ENCODE peak calls at places on chromosomes 2 and 18, in five cellular contexts. T is transverse colon, Z is OCI-LY7, I is astrocyte of the spinal cord, X is H9. B is an unnamed sample.

GRCh38 chr2:119246884-119247843 is 23.5 kb downstream of the STEAP3 start:
- DNase-seq in T (no peak), Z (peak; percentile 6), I (no peak), X (no peak), B (no peak)

GRCh38 chr2:233063976-233064411 is 3.9 kb downstream of the INPP5D start:
- DNase-seq in T (no peak), Z (no peak), I (no peak), X (no peak), B (no peak)

GRCh38 chr2:26164641-26165211 is 8.2 kb upstream of the GAREM2 start:
- DNase-seq in T (no peak), Z (no peak), I (no peak), X (no peak), B (no peak)

GRCh38 chr2:72694715-72695496 is 130.9 kb downstream of the EXOC6B start:
- DNase-seq in T (peak; percentile 40), Z (no peak), I (peak; percentile 46), X (no peak), B (peak; percentile 62)

GRCh38 chr2:222358876-222359275 is 60.1 kb upstream of the PAX3 start:
- DNase-seq in T (no peak), Z (no peak), I (peak; percentile 48), X (no peak), B (peak; percentile 92)

GRCh38 chr18:73563345-73563744 is 584.3 kb downstream of the FBXO15 start:
- DNase-seq in T (no peak), Z (no peak), I (peak; percentile 54), X (no peak), B (peak; percentile 61)

GRCh38 chr2:191247381-191248057 is 2.3 kb downstream of the MYO1B start:
- DNase-seq in T (no peak), Z (no peak), I (peak; percentile 89), X (no peak), B (peak; percentile 94)

GRCh38 chr2:210663574-210663973 is 107.2 kb downstream of the CPS1 start:
- DNase-seq in T (no peak), Z (no peak), I (peak; percentile 35), X (no peak), B (peak; percentile 60)

GRCh38 chr18:60053747-60054304 is 154.0 kb downstream of the PMAIP1 start:
- DNase-seq in T (no peak), Z (no peak), I (peak; percentile 93), X (peak; percentile 35), B (peak; percentile 85)

GRCh38 chr2:182031956-182032355 is 46.3 kb downstream of the PPP1R1C start:
- DNase-seq in T (no peak), Z (no peak), I (no peak), X (no peak), B (no peak)

GRCh38 chr18:62300359-62300963 is 24.6 kb upstream of the TNFRSF11A start:
- DNase-seq in T (no peak), Z (no peak), I (no peak), X (no peak), B (no peak)

DNA sequence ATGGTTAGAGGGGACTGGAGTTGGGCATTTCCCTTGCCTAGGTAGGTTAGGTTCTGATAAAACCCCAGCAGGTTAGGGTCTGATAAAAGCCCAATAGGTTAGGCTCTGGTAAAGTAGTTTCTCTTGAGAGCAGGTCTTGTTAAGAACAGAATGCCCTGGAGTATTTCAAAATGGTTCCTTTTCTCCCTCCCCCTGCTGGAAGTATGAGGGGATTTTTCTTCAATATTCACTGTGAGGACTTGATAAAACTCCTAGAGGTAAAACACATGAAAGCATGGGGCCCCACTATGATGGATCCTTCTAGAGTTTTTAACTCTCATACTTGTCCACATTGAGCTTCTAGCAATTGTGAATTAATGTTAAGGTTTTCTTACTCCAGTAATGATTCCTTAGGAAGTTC is 27.6 kb downstream of the ANKAR start:
- DNase-seq in T (no peak), Z (peak; percentile 9), I (peak; percentile 12), X (no peak), B (peak; percentile 24)
- TF ChIP-seq CTCF in T (no peak), Z (peak; percentile 28), I (peak; percentile 27), X (peak; percentile 56), B (peak; percentile 25)

GRCh38 chr2:207847098-207847806 is 77.5 kb upstream of the FZD5 start:
- DNase-seq in T (no peak), Z (no peak), I (no peak), X (no peak), B (no peak)
- TF ChIP-seq CTCF in T (no peak), Z (no peak), I (no peak), X (no peak), B (no peak)

GRCh38 chr2:159925975-159926374 is 128.0 kb upstream of the CD302 start:
- DNase-seq in T (no peak), Z (no peak), I (no peak), X (no peak), B (no peak)

GRCh38 chr2:159926695-159927094 is 128.7 kb upstream of the CD302 start:
- DNase-seq in T (no peak), Z (no peak), I (no peak), X (no peak), B (no peak)

GRCh38 chr2:159922563-159922962 is 124.6 kb upstream of the CD302 start:
- DNase-seq in T (no peak), Z (no peak), I (no peak), X (no peak), B (no peak)

GRCh38 chr2:159921752-159922404 is 123.9 kb upstream of the CD302 start:
- DNase-seq in T (peak; percentile 85), Z (peak; percentile 20), I (peak; percentile 52), X (peak; percentile 95), B (peak; percentile 72)
- TF ChIP-seq CTCF in T (peak; percentile 67), Z (peak; percentile 68), I (peak; percentile 80), X (peak; percentile 95), B (peak; percentile 77)

GRCh38 chr18:42030586-42031182 is 75.7 kb downstream of the PIK3C3 start:
- DNase-seq in T (no peak), Z (peak; percentile 0), I (peak; percentile 18), X (peak; percentile 68), B (peak; percentile 44)
- TF ChIP-seq CTCF in T (no peak), Z (peak; percentile 47), I (peak; percentile 87), X (peak; percentile 81), B (peak; percentile 85)

GRCh38 chr2:86082768-86083167 is 22.9 kb downstream of the POLR1A start:
- DNase-seq in T (no peak), Z (no peak), I (no peak), X (no peak), B (no peak)

GRCh38 chr2:86087936-86088850 is 17.5 kb downstream of the POLR1A start:
- DNase-seq in T (no peak), Z (no peak), I (no peak), X (no peak), B (no peak)
- TF ChIP-seq CTCF in T (peak; percentile 18), Z (peak; percentile 76), I (peak; percentile 49), X (peak; percentile 79), B (peak; percentile 43)

GRCh38 chr18:4631239-4631638 is 176.1 kb upstream of the DLGAP1 start:
- DNase-seq in T (no peak), Z (no peak), I (no peak), X (peak; percentile 35), B (no peak)
- TF ChIP-seq CTCF in T (no peak), Z (no peak), I (no peak), X (peak; percentile 47), B (no peak)

DNA sequence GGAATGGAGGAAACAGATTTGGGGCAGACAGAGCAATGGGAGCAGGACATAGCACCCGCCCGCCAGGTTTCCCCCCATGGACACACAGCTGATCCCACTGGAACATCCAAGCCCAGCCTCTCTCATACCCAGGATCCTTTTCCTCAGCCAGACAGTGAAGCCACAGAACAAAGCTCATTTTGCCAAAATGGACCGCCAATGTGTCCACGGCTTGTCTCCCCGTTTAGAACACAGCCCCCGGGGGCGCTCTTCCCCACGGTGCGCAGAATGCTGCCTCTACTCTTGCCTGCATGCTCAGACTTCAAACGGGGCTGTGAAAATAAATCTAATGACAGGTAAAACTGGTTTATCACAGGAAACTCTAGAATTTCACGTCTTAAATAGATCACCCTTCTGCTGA is 548.5 kb upstream of the ID2 start:
- DNase-seq in T (no peak), Z (no peak), I (no peak), X (peak; percentile 41), B (no peak)
- TF ChIP-seq CTCF in T (no peak), Z (peak; percentile 54), I (no peak), X (peak; percentile 50), B (no peak)

GRCh38 chr2:8430628-8431027 is 251.2 kb upstream of the ID2 start:
- DNase-seq in T (no peak), Z (no peak), I (no peak), X (no peak), B (no peak)
- TF ChIP-seq CTCF in T (no peak), Z (peak; percentile 45), I (no peak), X (no peak), B (no peak)

GRCh38 chr2:216905649-216906048 is 45.8 kb upstream of the TNP1 start:
- DNase-seq in T (no peak), Z (no peak), I (no peak), X (no peak), B (no peak)
- TF ChIP-seq CTCF in T (no peak), Z (no peak), I (no peak), X (peak; percentile 57), B (no peak)

DNA sequence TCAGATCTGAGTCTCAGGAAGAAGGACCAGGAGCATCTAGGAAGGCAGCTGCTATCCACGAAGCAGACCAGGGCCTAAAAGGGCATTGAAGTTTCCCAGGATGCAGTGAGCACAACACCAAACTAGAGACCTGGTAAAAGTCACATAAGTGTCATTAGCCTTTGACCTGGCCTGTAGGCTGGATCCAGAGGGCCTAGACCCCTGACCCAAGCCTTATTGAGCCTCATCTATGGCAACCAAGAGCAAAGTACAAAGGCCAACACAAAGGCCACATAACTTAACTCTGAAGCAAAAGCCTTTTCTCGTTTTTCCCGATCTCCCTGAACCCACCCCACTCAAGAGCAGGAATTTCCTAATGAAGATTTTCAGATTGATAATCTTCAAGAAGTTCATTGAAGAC is 127.3 kb upstream of the SRD5A2 start:
- DNase-seq in T (no peak), Z (no peak), I (no peak), X (no peak), B (no peak)
- TF ChIP-seq CTCF in T (no peak), Z (no peak), I (no peak), X (no peak), B (no peak)

B was measured in fibroblast of pulmonary artery.